ENCODE peak calls at places on chromosomes 11 and 22, in nine cellular contexts. F, S, G, E, T, O, N, C and R are unnamed samples.
A peak's percentile ranks its signal among the peaks of the same experiment; 100 is the strongest.

GRCh38 chr11:65615950-65616574 is 486 bp downstream of the PCNX3 start:
- DNase-seq in S (peak; percentile 89), E (no peak), T (no peak), N (peak; percentile 60), C (no peak), F (peak; percentile 22), O (no peak), G (no peak), R (peak; percentile 31)

GRCh38 chr11:12888525-12889158 is 120.5 kb upstream of the RASSF10 start:
- DNase-seq in T (peak; percentile 86), N (peak; percentile 88), E (peak; percentile 63), F (no peak), S (peak; percentile 73), C (peak; percentile 45), O (peak; percentile 72), G (peak; percentile 51), R (peak; percentile 39)

GRCh38 chr22:26536056-26536761 is 23.9 kb upstream of the TFIP11 start:
- DNase-seq in T (no peak), G (no peak), S (no peak), O (no peak), C (no peak), E (no peak), F (no peak), N (no peak), R (no peak)

GRCh38 chr11:8091671-8092070 is 10.7 kb downstream of the TUB start:
- DNase-seq in S (no peak), G (no peak), O (no peak), N (no peak), T (no peak), E (no peak), C (no peak), F (no peak), R (no peak)

GRCh38 chr11:60785806-60786361 is 751 bp downstream of the MS4A10 start:
- DNase-seq in O (no peak), C (no peak), T (peak; percentile 72), E (no peak), G (no peak), S (no peak), F (peak; percentile 19), N (no peak), R (no peak)

GRCh38 chr22:26245001-26245400 is 75.7 kb downstream of the SEZ6L start:
- DNase-seq in E (no peak), G (no peak), T (no peak), O (no peak), C (no peak), S (no peak), N (no peak), F (no peak), R (peak; percentile 11)

GRCh38 chr22:43878079-43878795 is 13.6 kb downstream of the PNPLA5 start:
- DNase-seq in S (no peak), F (no peak), N (no peak), G (no peak), O (peak; percentile 5), T (no peak), C (no peak), E (no peak), R (no peak)

GRCh38 chr11:119532551-119532950 is 109.6 kb upstream of the THY1 start:
- DNase-seq in O (no peak), E (no peak), N (no peak), C (no peak), T (no peak), S (no peak), F (no peak), G (no peak), R (no peak)

GRCh38 chr22:49632199-49633009 is 195.3 kb downstream of the BRD1 start:
- DNase-seq in F (peak; percentile 70), E (peak; percentile 2), T (peak; percentile 87), N (peak; percentile 83), C (no peak), S (peak; percentile 76), O (peak; percentile 61), G (no peak), R (peak; percentile 76)

GRCh38 chr11:127059286-127060200 is 59.0 kb upstream of the KIRREL3 start:
- DNase-seq in T (no peak), G (no peak), S (no peak), C (no peak), E (no peak), N (no peak), O (no peak), F (no peak), R (no peak)

GRCh38 chr11:57901756-57902155 is 121.9 kb upstream of the OR9Q1 start:
- DNase-seq in O (no peak), G (no peak), E (no peak), T (no peak), N (no peak), S (no peak), F (no peak), C (no peak), R (no peak)

GRCh38 chr11:44622190-44622650 is 56.8 kb downstream of the CD82 start:
- DNase-seq in C (no peak), G (no peak), S (no peak), T (no peak), N (no peak), O (peak; percentile 16), E (no peak), F (no peak), R (peak; percentile 30)

GRCh38 chr11:2592559-2593392 is 107.0 kb downstream of the KCNQ1OT1 start:
- DNase-seq in E (no peak), S (peak; percentile 10), G (no peak), F (no peak), O (peak; percentile 15), C (no peak), T (peak; percentile 2), N (no peak), R (no peak)

GRCh38 chr11:118321386-118322082 is 17.0 kb downstream of the CD3E start:
- DNase-seq in G (no peak), C (no peak), F (no peak), E (no peak), O (no peak), S (peak; percentile 36), T (no peak), N (no peak), R (no peak)

GRCh38 chr11:118211006-118211405 is 13.8 kb downstream of the JAML start:
- DNase-seq in O (no peak), F (no peak), S (no peak), T (no peak), E (no peak), N (no peak), C (no peak), G (no peak), R (no peak)

GRCh38 chr11:57463596-57464342 is 3.4 kb downstream of the RTN4RL2 start:
- DNase-seq in O (no peak), S (peak; percentile 23), F (no peak), E (no peak), T (no peak), N (no peak), G (no peak), C (no peak), R (no peak)

GRCh38 chr22:46147061-46147460 is 3.3 kb upstream of the PPARA start:
- DNase-seq in T (no peak), E (no peak), S (no peak), O (no peak), C (no peak), G (no peak), N (no peak), F (no peak), R (no peak)

GRCh38 chr11:72041364-72042058 is 38.8 kb downstream of the NUMA1 start:
- DNase-seq in E (peak; percentile 82), C (peak; percentile 48), G (no peak), F (peak; percentile 64), T (peak; percentile 68), N (peak; percentile 46), S (no peak), O (peak; percentile 67), R (peak; percentile 70)